ENCODE peak calls at places on chromosomes 2 and 18, in four cellular contexts. One of them, this sample, is unnamed.

GRCh38 chr2:158716091-158716815 is 78.9 kb upstream of the DAPL1 start:
- DNase-seq in heart left ventricle: peak
- DNase-seq in A549: no peak
- DNase-seq in stomach: no peak
- DNase-seq in this sample: peak

GRCh38 chr18:57359433-57359832 is 7.1 kb downstream of the ST8SIA3 start:
- DNase-seq in heart left ventricle: no peak
- DNase-seq in A549: no peak
- DNase-seq in stomach: no peak
- DNase-seq in this sample: no peak

GRCh38 chr2:40043191-40043590 is 264.1 kb upstream of the THUMPD2 start:
- DNase-seq in heart left ventricle: no peak
- DNase-seq in A549: no peak
- DNase-seq in stomach: no peak
- DNase-seq in this sample: no peak

GRCh38 chr2:241309684-241310117 is 5.8 kb downstream of the HDLBP start:
- DNase-seq in heart left ventricle: no peak
- DNase-seq in A549: no peak
- DNase-seq in stomach: peak
- DNase-seq in this sample: peak

GRCh38 chr2:95232232-95232631 is 24.9 kb downstream of the ZNF892 start:
- DNase-seq in heart left ventricle: no peak
- DNase-seq in A549: no peak
- DNase-seq in stomach: no peak
- DNase-seq in this sample: no peak

GRCh38 chr2:33146112-33146511 is 199.4 kb downstream of the LTBP1 start:
- DNase-seq in heart left ventricle: peak
- DNase-seq in A549: no peak
- DNase-seq in stomach: no peak
- DNase-seq in this sample: no peak

GRCh38 chr2:180901331-180901730 is 79.1 kb upstream of the UBE2E3 start:
- DNase-seq in heart left ventricle: no peak
- DNase-seq in A549: no peak
- DNase-seq in stomach: no peak
- DNase-seq in this sample: no peak

GRCh38 chr18:36903215-36903928 is 74.4 kb downstream of the KIAA1328 start:
- DNase-seq in heart left ventricle: no peak
- DNase-seq in A549: no peak
- DNase-seq in stomach: no peak
- DNase-seq in this sample: no peak

GRCh38 chr18:11268691-11269686 is 119.6 kb upstream of the PIEZO2 start:
- DNase-seq in heart left ventricle: no peak
- DNase-seq in A549: no peak
- DNase-seq in stomach: no peak
- DNase-seq in this sample: peak

GRCh38 chr2:149310349-149310748 is 20.0 kb upstream of the LYPD6 start:
- DNase-seq in heart left ventricle: no peak
- DNase-seq in A549: no peak
- DNase-seq in stomach: no peak
- DNase-seq in this sample: no peak

GRCh38 chr2:68806511-68807109 is 64.6 kb downstream of the BMP10 start:
- DNase-seq in heart left ventricle: no peak
- DNase-seq in A549: no peak
- DNase-seq in stomach: no peak
- DNase-seq in this sample: no peak

GRCh38 chr2:240930631-240931318 is 24.6 kb downstream of the CROCC2 start:
- DNase-seq in heart left ventricle: no peak
- DNase-seq in A549: no peak
- DNase-seq in stomach: peak
- DNase-seq in this sample: peak

GRCh38 chr2:113806217-113806913 is 49.9 kb upstream of the SLC35F5 start:
- DNase-seq in heart left ventricle: no peak
- DNase-seq in A549: peak
- DNase-seq in stomach: no peak
- DNase-seq in this sample: no peak

GRCh38 chr18:47448956-47449355 is 197.5 kb upstream of the SKOR2 start:
- DNase-seq in heart left ventricle: no peak
- DNase-seq in A549: no peak
- DNase-seq in stomach: no peak
- DNase-seq in this sample: no peak

DNA sequence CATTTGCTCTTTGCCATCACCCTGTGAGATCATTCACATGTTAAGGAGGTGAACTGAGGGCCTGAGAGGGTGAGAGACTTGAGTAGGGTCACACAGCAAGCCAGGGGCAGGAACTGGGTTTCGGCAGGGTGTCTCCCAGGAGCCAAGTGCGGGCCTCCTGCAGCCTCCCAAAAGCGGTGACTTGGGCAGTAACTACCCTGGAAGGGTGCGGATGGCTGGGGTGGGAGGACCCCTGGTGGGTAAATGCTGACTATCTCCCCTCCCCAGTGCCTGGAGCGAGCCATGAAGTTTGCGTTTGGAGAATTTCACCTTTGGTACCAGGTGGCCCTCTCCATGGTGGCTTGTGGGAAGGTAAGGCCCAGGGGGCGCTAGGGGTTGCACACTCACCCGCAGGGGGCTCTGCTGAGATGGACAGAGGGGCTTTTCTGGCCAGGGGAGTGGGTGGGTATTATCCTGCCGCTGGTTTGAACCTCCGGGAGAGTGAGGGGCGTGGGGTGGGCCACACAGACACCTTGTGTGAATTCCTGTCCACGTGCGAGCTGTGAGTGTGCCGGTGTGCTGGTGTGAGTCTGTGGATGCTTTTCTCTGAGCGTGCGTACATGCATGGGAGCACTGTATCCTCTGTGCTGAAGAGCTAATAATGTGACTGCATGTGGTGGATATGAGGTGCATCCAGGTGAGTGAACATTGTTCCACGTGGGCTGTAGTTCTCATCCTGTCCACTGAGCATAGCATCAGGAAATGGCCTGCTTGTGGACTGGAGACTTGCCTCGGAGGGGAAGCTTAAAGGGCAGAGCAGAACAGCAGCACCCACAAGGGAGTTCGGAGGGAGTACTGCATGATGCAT is 91.0 kb upstream of the MCFD2 start:
- DNase-seq in heart left ventricle: no peak
- DNase-seq in A549: no peak
- DNase-seq in stomach: no peak
- DNase-seq in this sample: no peak
- TF ChIP-seq POLR2A in heart left ventricle: no peak
- TF ChIP-seq POLR2A in A549: no peak
- TF ChIP-seq POLR2A in stomach: no peak
- TF ChIP-seq POLR2A in this sample: no peak

GRCh38 chr18:76466410-76466991 is 28.5 kb downstream of the ZNF516 start:
- DNase-seq in heart left ventricle: no peak
- DNase-seq in A549: no peak
- DNase-seq in stomach: no peak
- DNase-seq in this sample: no peak

GRCh38 chr18:76463358-76463757 is 31.7 kb downstream of the ZNF516 start:
- DNase-seq in heart left ventricle: no peak
- DNase-seq in A549: no peak
- DNase-seq in stomach: no peak
- DNase-seq in this sample: no peak

GRCh38 chr18:76465630-76466409 is 29.2 kb downstream of the ZNF516 start:
- DNase-seq in heart left ventricle: no peak
- DNase-seq in A549: no peak
- DNase-seq in stomach: no peak
- DNase-seq in this sample: no peak

GRCh38 chr18:76463872-76464271 is 31.2 kb downstream of the ZNF516 start:
- DNase-seq in heart left ventricle: no peak
- DNase-seq in A549: no peak
- DNase-seq in stomach: no peak
- DNase-seq in this sample: no peak

DNA sequence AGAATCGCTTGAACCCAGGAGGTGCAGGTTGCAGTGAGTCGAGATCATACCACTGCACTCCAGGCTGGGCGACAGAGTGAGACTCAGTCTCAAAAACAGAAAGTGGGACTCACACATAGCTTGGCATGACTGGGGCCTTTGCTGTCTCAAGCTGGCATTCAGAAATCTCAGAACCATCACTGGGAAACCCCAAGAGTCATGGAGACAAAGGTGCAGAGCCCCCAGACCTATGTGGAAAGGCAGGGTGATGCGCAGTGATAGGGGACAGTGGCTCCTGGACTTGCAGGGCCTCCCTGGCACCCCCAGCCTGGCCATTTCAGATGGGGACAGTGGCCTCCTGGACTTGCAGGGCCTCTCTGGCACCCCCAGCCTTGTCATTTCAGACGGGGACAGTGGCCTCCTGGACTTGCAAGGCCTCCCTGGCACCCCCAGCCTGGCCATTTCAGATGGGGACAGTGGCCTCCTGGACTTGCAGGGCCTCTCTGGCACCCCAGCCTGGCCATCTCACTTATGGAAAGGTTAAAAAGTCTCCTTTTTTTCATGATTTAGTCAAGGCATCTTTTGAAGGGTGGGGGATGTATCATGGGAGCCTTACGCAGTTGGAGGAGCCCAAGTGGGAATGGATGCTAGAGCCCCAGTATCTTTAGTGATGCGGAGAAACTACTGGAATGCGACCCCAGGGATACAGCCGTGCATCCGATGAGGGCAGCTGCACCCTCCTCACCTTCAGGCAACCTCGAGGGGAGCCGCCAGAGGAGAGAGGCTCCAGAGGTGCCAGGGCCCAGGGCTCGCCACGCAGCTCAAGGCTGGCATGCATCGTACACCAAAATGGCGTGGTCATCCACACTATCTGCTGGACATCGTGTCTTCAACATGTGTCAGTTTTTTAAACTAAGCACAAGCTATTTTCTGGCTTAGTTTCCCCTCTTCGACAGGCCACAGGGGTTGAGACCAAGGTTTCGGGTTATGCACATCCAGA is 30.5 kb downstream of the ZNF516 start:
- DNase-seq in heart left ventricle: no peak
- DNase-seq in A549: no peak
- DNase-seq in stomach: no peak
- DNase-seq in this sample: peak
- TF ChIP-seq POLR2A in heart left ventricle: no peak
- TF ChIP-seq POLR2A in A549: no peak
- TF ChIP-seq POLR2A in stomach: no peak
- TF ChIP-seq POLR2A in this sample: no peak

GRCh38 chr18:46104128-46104911 is at the start of gene HAUS1:
- DNase-seq in heart left ventricle: peak
- DNase-seq in A549: peak
- DNase-seq in stomach: peak
- DNase-seq in this sample: peak
- TF ChIP-seq POLR2A in heart left ventricle: peak
- TF ChIP-seq POLR2A in A549: peak
- TF ChIP-seq POLR2A in stomach: no peak
- TF ChIP-seq POLR2A in this sample: no peak

GRCh38 chr2:65228249-65228750 is 669 bp downstream of the ACTR2 start:
- DNase-seq in heart left ventricle: no peak
- DNase-seq in A549: no peak
- DNase-seq in stomach: no peak
- DNase-seq in this sample: no peak
- TF ChIP-seq POLR2A in heart left ventricle: no peak
- TF ChIP-seq POLR2A in A549: no peak
- TF ChIP-seq POLR2A in stomach: no peak
- TF ChIP-seq POLR2A in this sample: no peak

This sample was measured in adrenal gland.